ENCODE peak calls at places on chromosomes 16 and 17, in six cellular contexts. One of them, this sample, is unnamed.

GRCh38 chr17:80119271-80119791 is 17.9 kb downstream of the GAA start:
- DNase-seq in tibial nerve: no peak
- DNase-seq in testis: peak
- DNase-seq in thoracic aorta: no peak
- DNase-seq in cardiac muscle cell: no peak
- DNase-seq in dorsolateral prefrontal cortex: no peak
- DNase-seq in this sample: peak

GRCh38 chr17:82257473-82257872 is 16.0 kb downstream of the CSNK1D start:
- DNase-seq in tibial nerve: no peak
- DNase-seq in testis: peak
- DNase-seq in thoracic aorta: no peak
- DNase-seq in cardiac muscle cell: peak
- DNase-seq in dorsolateral prefrontal cortex: peak
- DNase-seq in this sample: peak

GRCh38 chr17:32783602-32784001 is 93.3 kb downstream of the MYO1D start:
- DNase-seq in tibial nerve: no peak
- DNase-seq in testis: no peak
- DNase-seq in thoracic aorta: no peak
- DNase-seq in cardiac muscle cell: peak
- DNase-seq in dorsolateral prefrontal cortex: no peak
- DNase-seq in this sample: no peak

GRCh38 chr16:81786321-81786720 is 7.2 kb downstream of the PLCG2 start:
- DNase-seq in tibial nerve: no peak
- DNase-seq in testis: no peak
- DNase-seq in thoracic aorta: no peak
- DNase-seq in cardiac muscle cell: no peak
- DNase-seq in dorsolateral prefrontal cortex: no peak
- DNase-seq in this sample: no peak

GRCh38 chr16:79434097-79434496 is 166.4 kb downstream of the MAF start:
- DNase-seq in tibial nerve: no peak
- DNase-seq in testis: no peak
- DNase-seq in thoracic aorta: no peak
- DNase-seq in cardiac muscle cell: no peak
- DNase-seq in dorsolateral prefrontal cortex: no peak
- DNase-seq in this sample: no peak

GRCh38 chr17:38674013-38674748 is 576 bp downstream of the EPOP start:
- DNase-seq in tibial nerve: no peak
- DNase-seq in testis: no peak
- DNase-seq in thoracic aorta: no peak
- DNase-seq in cardiac muscle cell: no peak
- DNase-seq in dorsolateral prefrontal cortex: no peak
- DNase-seq in this sample: peak

GRCh38 chr16:46972971-46973456 is 460 bp downstream of the DNAJA2 start:
- DNase-seq in tibial nerve: no peak
- DNase-seq in testis: no peak
- DNase-seq in thoracic aorta: no peak
- DNase-seq in cardiac muscle cell: peak
- DNase-seq in dorsolateral prefrontal cortex: peak
- DNase-seq in this sample: peak

GRCh38 chr17:48314716-48315115 is 115.3 kb downstream of the SKAP1 start:
- DNase-seq in tibial nerve: no peak
- DNase-seq in testis: no peak
- DNase-seq in thoracic aorta: no peak
- DNase-seq in cardiac muscle cell: no peak
- DNase-seq in dorsolateral prefrontal cortex: no peak
- DNase-seq in this sample: no peak

GRCh38 chr17:55286681-55287589 is 22.2 kb downstream of the HLF start:
- DNase-seq in tibial nerve: no peak
- DNase-seq in testis: no peak
- DNase-seq in thoracic aorta: no peak
- DNase-seq in cardiac muscle cell: peak
- DNase-seq in dorsolateral prefrontal cortex: no peak
- DNase-seq in this sample: no peak

GRCh38 chr16:19607610-19608280 is 52.2 kb downstream of the VPS35L start:
- DNase-seq in tibial nerve: no peak
- DNase-seq in testis: no peak
- DNase-seq in thoracic aorta: no peak
- DNase-seq in cardiac muscle cell: peak
- DNase-seq in dorsolateral prefrontal cortex: no peak
- DNase-seq in this sample: no peak

GRCh38 chr17:13599808-13600398 is 1.8 kb downstream of the HS3ST3A1 start:
- DNase-seq in tibial nerve: no peak
- DNase-seq in testis: no peak
- DNase-seq in thoracic aorta: no peak
- DNase-seq in cardiac muscle cell: no peak
- DNase-seq in dorsolateral prefrontal cortex: no peak
- DNase-seq in this sample: no peak

GRCh38 chr17:13601317-13601775 is 383 bp downstream of the HS3ST3A1 start:
- DNase-seq in tibial nerve: no peak
- DNase-seq in testis: peak
- DNase-seq in thoracic aorta: no peak
- DNase-seq in cardiac muscle cell: no peak
- DNase-seq in dorsolateral prefrontal cortex: no peak
- DNase-seq in this sample: peak

GRCh38 chr17:13599168-13599577 is 2.6 kb downstream of the HS3ST3A1 start:
- DNase-seq in tibial nerve: no peak
- DNase-seq in testis: no peak
- DNase-seq in thoracic aorta: no peak
- DNase-seq in cardiac muscle cell: no peak
- DNase-seq in dorsolateral prefrontal cortex: no peak
- DNase-seq in this sample: no peak

GRCh38 chr17:13600475-13601316 is 1.0 kb downstream of the HS3ST3A1 start:
- DNase-seq in tibial nerve: no peak
- DNase-seq in testis: no peak
- DNase-seq in thoracic aorta: no peak
- DNase-seq in cardiac muscle cell: peak
- DNase-seq in dorsolateral prefrontal cortex: no peak
- DNase-seq in this sample: peak

DNA sequence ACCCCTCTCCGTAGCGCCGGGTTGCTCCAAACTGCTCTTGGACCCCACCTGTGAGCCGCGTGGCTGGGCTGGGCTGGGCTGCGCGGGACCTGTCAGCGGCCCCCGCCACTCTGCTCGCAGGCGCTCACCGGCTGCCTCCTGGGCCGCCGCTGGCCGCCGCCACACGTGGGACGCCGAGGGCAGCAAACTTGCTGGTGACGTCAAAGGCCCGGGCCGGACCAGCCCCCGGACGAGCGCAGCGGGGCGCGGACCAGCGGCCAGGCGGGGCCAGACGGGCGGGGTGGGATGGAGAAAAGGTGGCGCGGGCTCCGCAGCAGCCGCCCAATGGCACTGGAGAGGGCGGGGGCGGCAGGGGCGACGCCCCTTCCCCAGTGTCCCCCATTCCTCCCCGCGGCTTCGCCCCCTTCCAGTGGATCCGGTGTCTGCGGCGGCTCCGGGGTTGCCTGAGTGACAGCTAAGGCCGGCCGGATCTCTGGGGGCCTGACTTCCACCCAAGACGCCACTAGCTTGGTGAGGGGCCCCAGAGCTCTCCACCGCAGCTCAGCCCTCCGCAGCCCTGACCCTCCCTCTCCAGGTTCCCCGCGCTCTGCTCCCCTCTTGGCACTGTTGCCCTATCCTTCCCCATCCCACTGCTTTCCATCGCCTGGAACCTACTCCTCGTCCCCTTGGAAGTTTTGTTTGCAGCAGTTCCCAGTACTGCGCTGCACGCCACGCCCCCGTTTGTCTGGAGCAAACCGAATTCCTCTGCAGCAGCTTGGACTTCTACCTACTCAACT is at the start of gene HS3ST3A1:
- DNase-seq in tibial nerve: no peak
- DNase-seq in testis: peak
- DNase-seq in thoracic aorta: no peak
- DNase-seq in cardiac muscle cell: peak
- DNase-seq in dorsolateral prefrontal cortex: no peak
- DNase-seq in this sample: peak
- H3K27ac ChIP-seq in tibial nerve: peak
- H3K27ac ChIP-seq in testis: peak
- H3K27ac ChIP-seq in thoracic aorta: no peak
- H3K27ac ChIP-seq in cardiac muscle cell: no peak
- H3K27ac ChIP-seq in dorsolateral prefrontal cortex: no peak
- H3K27ac ChIP-seq in this sample: no peak

DNA sequence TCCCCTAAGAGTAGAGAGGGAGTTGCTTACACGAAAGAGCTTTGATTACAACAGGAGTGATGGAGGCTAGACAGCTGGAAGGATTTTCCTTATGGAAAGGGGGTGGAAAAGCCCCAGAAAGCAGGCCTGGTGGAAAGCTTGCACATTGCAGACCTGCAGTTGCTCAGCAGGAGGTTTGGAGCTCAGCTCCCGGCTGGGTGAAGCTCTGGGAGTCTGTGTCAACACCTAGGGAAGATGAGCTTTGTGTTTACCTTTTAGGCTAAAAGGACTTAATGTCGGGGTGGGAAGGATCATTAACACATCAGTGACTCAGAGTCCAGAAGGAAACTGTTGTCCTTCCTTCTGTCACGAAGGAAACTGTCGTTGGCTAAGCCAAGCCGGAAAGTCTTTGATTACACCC is 48.1 kb downstream of the RAP1GAP2 start:
- DNase-seq in tibial nerve: no peak
- DNase-seq in testis: no peak
- DNase-seq in thoracic aorta: no peak
- DNase-seq in cardiac muscle cell: peak
- DNase-seq in dorsolateral prefrontal cortex: no peak
- DNase-seq in this sample: peak
- TF ChIP-seq CTCF in tibial nerve: no peak
- TF ChIP-seq CTCF in testis: no peak
- TF ChIP-seq CTCF in thoracic aorta: no peak
- TF ChIP-seq CTCF in cardiac muscle cell: no peak
- TF ChIP-seq CTCF in dorsolateral prefrontal cortex: no peak
- TF ChIP-seq CTCF in this sample: peak

DNA sequence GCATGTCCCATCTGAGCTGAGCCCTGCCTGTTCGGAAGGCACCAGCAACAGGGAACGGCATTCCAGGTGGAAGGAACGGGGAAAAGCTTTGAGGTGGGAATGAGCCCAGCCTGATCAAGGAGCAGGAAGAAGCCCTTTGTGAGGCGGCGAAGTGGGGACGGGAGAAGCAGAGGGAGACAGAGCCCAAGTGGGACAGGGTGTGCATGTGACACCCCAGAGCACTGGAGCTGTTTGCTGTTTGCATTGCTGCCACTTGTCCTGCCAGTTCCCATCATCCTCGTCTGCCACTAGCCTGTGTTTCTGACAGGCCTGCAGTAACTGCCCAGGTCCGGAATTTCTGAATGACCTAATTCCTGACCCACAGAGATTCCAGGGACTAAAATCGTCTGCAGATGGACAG is 150.7 kb downstream of the KATNIP start:
- DNase-seq in tibial nerve: no peak
- DNase-seq in testis: no peak
- DNase-seq in thoracic aorta: no peak
- DNase-seq in cardiac muscle cell: no peak
- DNase-seq in dorsolateral prefrontal cortex: peak
- DNase-seq in this sample: no peak
- H3K27ac ChIP-seq in tibial nerve: no peak
- H3K27ac ChIP-seq in testis: no peak
- H3K27ac ChIP-seq in thoracic aorta: no peak
- H3K27ac ChIP-seq in cardiac muscle cell: no peak
- H3K27ac ChIP-seq in dorsolateral prefrontal cortex: peak
- H3K27ac ChIP-seq in this sample: peak

DNA sequence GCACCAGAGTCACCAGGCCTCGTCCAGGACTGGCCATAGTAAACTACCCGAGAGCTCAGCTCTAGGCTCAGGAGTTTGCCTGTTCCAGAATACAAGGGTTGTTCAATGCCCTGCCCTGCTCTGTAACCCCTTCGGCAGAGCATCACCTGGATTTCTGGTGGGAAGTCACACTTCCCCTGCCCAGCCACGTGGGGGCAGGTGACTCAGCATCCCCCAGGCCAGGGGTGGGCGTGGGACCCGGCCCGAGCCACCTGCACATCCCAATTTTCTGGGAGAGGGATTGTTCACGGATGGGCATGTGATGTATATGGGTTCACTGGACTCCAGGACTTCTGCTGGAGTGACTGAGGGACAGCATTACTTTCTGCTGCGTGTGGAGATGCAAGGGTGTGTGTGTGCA is 25.8 kb downstream of the COX4I1 start:
- DNase-seq in tibial nerve: no peak
- DNase-seq in testis: no peak
- DNase-seq in thoracic aorta: no peak
- DNase-seq in cardiac muscle cell: no peak
- DNase-seq in dorsolateral prefrontal cortex: no peak
- DNase-seq in this sample: no peak
- TF ChIP-seq CTCF in tibial nerve: no peak
- TF ChIP-seq CTCF in testis: no peak
- TF ChIP-seq CTCF in thoracic aorta: no peak
- TF ChIP-seq CTCF in cardiac muscle cell: no peak
- TF ChIP-seq CTCF in dorsolateral prefrontal cortex: no peak
- TF ChIP-seq CTCF in this sample: peak

GRCh38 chr16:84548508-84548907 is 44.0 kb upstream of the MEAK7 start:
- DNase-seq in tibial nerve: no peak
- DNase-seq in testis: no peak
- DNase-seq in thoracic aorta: no peak
- DNase-seq in cardiac muscle cell: no peak
- DNase-seq in dorsolateral prefrontal cortex: no peak
- DNase-seq in this sample: no peak

GRCh38 chr16:84546669-84547538 is 42.4 kb upstream of the MEAK7 start:
- DNase-seq in tibial nerve: no peak
- DNase-seq in testis: no peak
- DNase-seq in thoracic aorta: no peak
- DNase-seq in cardiac muscle cell: no peak
- DNase-seq in dorsolateral prefrontal cortex: no peak
- DNase-seq in this sample: peak

GRCh38 chr16:84547539-84548058 is 43.1 kb upstream of the MEAK7 start:
- DNase-seq in tibial nerve: no peak
- DNase-seq in testis: no peak
- DNase-seq in thoracic aorta: no peak
- DNase-seq in cardiac muscle cell: no peak
- DNase-seq in dorsolateral prefrontal cortex: no peak
- DNase-seq in this sample: no peak

GRCh38 chr16:84550096-84550495 is 45.6 kb upstream of the MEAK7 start:
- DNase-seq in tibial nerve: no peak
- DNase-seq in testis: no peak
- DNase-seq in thoracic aorta: no peak
- DNase-seq in cardiac muscle cell: no peak
- DNase-seq in dorsolateral prefrontal cortex: no peak
- DNase-seq in this sample: no peak

DNA sequence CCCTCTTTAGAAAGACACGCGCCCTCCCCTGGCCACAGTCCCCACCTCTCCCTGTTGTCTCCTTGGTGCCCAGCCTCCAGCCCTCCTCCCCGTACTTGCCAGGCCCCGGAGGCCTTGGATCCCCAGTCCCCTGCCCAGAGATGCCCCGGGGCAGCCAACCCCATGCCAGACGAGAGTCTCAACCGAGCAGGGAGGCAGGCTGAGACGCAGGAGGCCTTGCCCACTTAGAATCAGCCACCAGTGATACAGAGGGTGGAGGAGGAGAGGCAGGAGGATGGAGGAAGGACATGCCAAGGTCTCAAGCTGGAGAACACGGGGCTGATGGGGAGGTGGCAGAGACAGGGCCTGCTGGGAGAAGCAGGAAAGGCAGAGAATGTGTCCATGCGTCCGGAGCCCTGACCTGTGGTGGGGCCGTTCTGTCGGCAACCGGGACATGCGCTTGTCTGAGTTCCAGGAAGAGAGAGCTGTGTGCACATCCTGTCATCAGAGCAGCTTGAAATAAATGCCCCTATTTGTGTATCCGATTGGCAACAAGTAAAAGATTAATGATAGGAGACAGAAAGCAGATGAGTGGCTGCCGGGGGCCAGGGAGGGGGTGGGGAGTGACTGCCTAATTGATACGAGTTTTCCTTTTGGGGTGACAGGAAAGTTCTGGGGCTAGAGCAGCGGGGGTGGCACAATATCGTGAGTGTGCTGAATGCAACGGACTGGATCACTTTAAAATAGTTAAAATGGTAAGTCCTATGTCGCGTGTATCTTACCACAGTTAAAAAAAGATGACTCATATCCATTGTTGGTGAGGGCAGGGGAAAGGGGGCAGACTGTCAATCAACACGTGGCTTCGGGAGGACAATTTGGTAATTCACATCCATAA is 44.7 kb upstream of the MEAK7 start:
- DNase-seq in tibial nerve: no peak
- DNase-seq in testis: no peak
- DNase-seq in thoracic aorta: no peak
- DNase-seq in cardiac muscle cell: peak
- DNase-seq in dorsolateral prefrontal cortex: no peak
- DNase-seq in this sample: no peak
- H3K27ac ChIP-seq in tibial nerve: peak
- H3K27ac ChIP-seq in testis: no peak
- H3K27ac ChIP-seq in thoracic aorta: no peak
- H3K27ac ChIP-seq in cardiac muscle cell: no peak
- H3K27ac ChIP-seq in dorsolateral prefrontal cortex: peak
- H3K27ac ChIP-seq in this sample: peak